ENCODE peak calls at places on chromosomes 7 and 10, in six cellular contexts. One of them, this sample, is unnamed. For H3K4me1, the result is how much of the 10 kb centered on the place peaks cover.

GRCh38 chr10:12348341-12348869 is 942 bp upstream of the CAMK1D start:
- DNase-seq in H1: peak
- DNase-seq in mesendoderm: no peak
- DNase-seq in IMR-90: no peak
- DNase-seq in H9: no peak
- DNase-seq in mesenchymal stem cell: peak
- DNase-seq in this sample: no peak

GRCh38 chr7:106609416-106609815 is 51.5 kb downstream of the CCDC71L start:
- DNase-seq in mesenchymal stem cell: peak
- DNase-seq in IMR-90: peak
- DNase-seq in H9: no peak
- DNase-seq in H1: no peak
- DNase-seq in mesendoderm: peak
- DNase-seq in this sample: no peak

GRCh38 chr10:80356563-80356999 is at the start of the genes DYDC1 and DYDC2:
- DNase-seq in IMR-90: no peak
- DNase-seq in mesendoderm: peak
- DNase-seq in H9: peak
- DNase-seq in mesenchymal stem cell: peak
- DNase-seq in H1: peak
- DNase-seq in this sample: peak

GRCh38 chr7:43650457-43651052 is 67.6 kb downstream of the STK17A start:
- DNase-seq in mesendoderm: peak
- DNase-seq in H9: no peak
- DNase-seq in mesenchymal stem cell: peak
- DNase-seq in H1: no peak
- DNase-seq in IMR-90: peak
- DNase-seq in this sample: no peak

GRCh38 chr7:132049462-132050304 is 493.3 kb upstream of the PODXL start:
- DNase-seq in H1: peak
- DNase-seq in H9: peak
- DNase-seq in mesendoderm: peak
- DNase-seq in IMR-90: peak
- DNase-seq in mesenchymal stem cell: peak
- DNase-seq in this sample: peak

GRCh38 chr7:47401571-47402570 is 180.0 kb downstream of the TNS3 start:
- DNase-seq in H1: no peak
- DNase-seq in mesendoderm: no peak
- DNase-seq in H9: no peak
- DNase-seq in mesenchymal stem cell: no peak
- DNase-seq in IMR-90: no peak
- DNase-seq in this sample: no peak

GRCh38 chr7:127154101-127154500 is 98.6 kb downstream of the GRM8 start:
- DNase-seq in mesendoderm: peak
- DNase-seq in H9: no peak
- DNase-seq in IMR-90: no peak
- DNase-seq in mesenchymal stem cell: no peak
- DNase-seq in H1: no peak
- DNase-seq in this sample: no peak

GRCh38 chr7:2811476-2812118 is 32.5 kb downstream of the GNA12 start:
- DNase-seq in IMR-90: no peak
- DNase-seq in H9: no peak
- DNase-seq in mesendoderm: no peak
- DNase-seq in mesenchymal stem cell: peak
- DNase-seq in H1: no peak
- DNase-seq in this sample: no peak

GRCh38 chr7:16241017-16241416 is 180.3 kb downstream of the CRPPA start:
- DNase-seq in H9: no peak
- DNase-seq in H1: no peak
- DNase-seq in mesendoderm: no peak
- DNase-seq in mesenchymal stem cell: no peak
- DNase-seq in IMR-90: no peak
- DNase-seq in this sample: no peak

GRCh38 chr7:151611041-151611440 is 91.3 kb upstream of the RHEB start:
- DNase-seq in mesendoderm: no peak
- DNase-seq in H9: no peak
- DNase-seq in IMR-90: no peak
- DNase-seq in mesenchymal stem cell: no peak
- DNase-seq in H1: no peak
- DNase-seq in this sample: no peak

GRCh38 chr10:7515549-7515948 is 104.7 kb upstream of the SFMBT2 start:
- DNase-seq in H1: no peak
- DNase-seq in H9: no peak
- DNase-seq in IMR-90: no peak
- DNase-seq in mesenchymal stem cell: no peak
- DNase-seq in mesendoderm: no peak
- DNase-seq in this sample: no peak

GRCh38 chr10:95290801-95291633 is at the start of gene PDLIM1:
- DNase-seq in H1: peak
- DNase-seq in mesenchymal stem cell: peak
- DNase-seq in H9: peak
- DNase-seq in IMR-90: peak
- DNase-seq in mesendoderm: peak
- DNase-seq in this sample: no peak

GRCh38 chr10:974038-974784 is 14.0 kb upstream of the GTPBP4 start:
- DNase-seq in H9: no peak
- DNase-seq in H1: no peak
- DNase-seq in IMR-90: no peak
- DNase-seq in mesendoderm: peak
- DNase-seq in mesenchymal stem cell: peak
- DNase-seq in this sample: no peak

GRCh38 chr7:155815332-155816191 is 3.3 kb upstream of the SHH start:
- DNase-seq in mesendoderm: peak
- DNase-seq in H1: peak
- DNase-seq in mesenchymal stem cell: peak
- DNase-seq in H9: peak
- DNase-seq in IMR-90: peak
- DNase-seq in this sample: no peak

GRCh38 chr10:128242641-128243040 is 116.4 kb upstream of the MKI67 start:
- DNase-seq in mesendoderm: no peak
- DNase-seq in H1: no peak
- DNase-seq in IMR-90: no peak
- DNase-seq in mesenchymal stem cell: no peak
- DNase-seq in H9: peak
- DNase-seq in this sample: no peak

GRCh38 chr7:132145466-132145865 is 430.8 kb downstream of the PLXNA4 start:
- DNase-seq in IMR-90: peak
- DNase-seq in H1: no peak
- DNase-seq in H9: no peak
- DNase-seq in mesendoderm: peak
- DNase-seq in mesenchymal stem cell: peak
- DNase-seq in this sample: peak

GRCh38 chr7:128770238-128770637 is 5.4 kb downstream of the OPN1SW start:
- DNase-seq in mesendoderm: no peak
- DNase-seq in IMR-90: peak
- DNase-seq in H1: no peak
- DNase-seq in mesenchymal stem cell: no peak
- DNase-seq in H9: no peak
- DNase-seq in this sample: no peak

GRCh38 chr10:6161913-6162312 is 40.8 kb upstream of the PFKFB3 start:
- DNase-seq in H1: no peak
- DNase-seq in mesenchymal stem cell: peak
- DNase-seq in IMR-90: no peak
- DNase-seq in mesendoderm: no peak
- DNase-seq in H9: no peak
- DNase-seq in this sample: no peak

GRCh38 chr10:66283064-66283463 is 642.8 kb upstream of the LRRTM3 start:
- DNase-seq in IMR-90: no peak
- DNase-seq in mesendoderm: no peak
- DNase-seq in H1: no peak
- DNase-seq in H9: no peak
- DNase-seq in mesenchymal stem cell: no peak
- DNase-seq in this sample: no peak

GRCh38 chr10:66284621-66285020 is 641.2 kb upstream of the LRRTM3 start:
- DNase-seq in IMR-90: no peak
- DNase-seq in mesendoderm: no peak
- DNase-seq in H9: no peak
- DNase-seq in H1: no peak
- DNase-seq in mesenchymal stem cell: no peak
- DNase-seq in this sample: no peak

GRCh38 chr10:66281327-66281726 is 644.5 kb upstream of the LRRTM3 start:
- DNase-seq in IMR-90: no peak
- DNase-seq in mesenchymal stem cell: no peak
- DNase-seq in mesendoderm: no peak
- DNase-seq in H1: no peak
- DNase-seq in H9: no peak
- DNase-seq in this sample: no peak

DNA sequence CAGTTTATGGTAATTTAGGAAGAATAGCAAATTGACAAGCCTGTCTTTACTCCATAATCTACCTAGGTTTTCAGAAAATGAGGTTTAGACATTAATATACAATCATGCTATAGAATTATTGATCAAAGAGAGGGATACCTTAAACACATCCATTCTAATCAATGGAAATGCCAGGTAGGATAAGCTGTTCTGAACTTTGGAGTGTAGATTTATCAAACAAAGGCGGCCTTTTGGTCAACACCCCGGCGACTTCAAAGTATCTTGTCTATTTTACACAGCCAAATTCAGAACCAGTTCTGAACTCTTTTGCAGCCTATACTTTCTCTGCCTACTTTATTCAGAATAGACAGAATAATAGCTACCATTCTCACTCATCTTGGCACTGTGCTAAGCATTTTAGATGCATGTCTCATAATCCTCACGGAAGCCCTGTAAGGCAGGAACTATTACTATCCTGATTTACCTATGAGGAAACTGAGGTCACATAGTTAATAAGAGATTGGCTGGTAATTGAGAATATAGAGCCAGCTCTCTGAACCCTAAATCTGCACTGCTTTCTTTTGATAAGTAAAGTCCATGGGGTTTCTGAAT is 641.9 kb upstream of the LRRTM3 start:
- DNase-seq in IMR-90: no peak
- DNase-seq in mesenchymal stem cell: no peak
- DNase-seq in mesendoderm: no peak
- DNase-seq in H9: no peak
- DNase-seq in H1: no peak
- DNase-seq in this sample: no peak
- H3K4me1 ChIP-seq in IMR-90: under half
- H3K4me1 ChIP-seq in mesenchymal stem cell: under half
- H3K4me1 ChIP-seq in mesendoderm: under half
- H3K4me1 ChIP-seq in H9: under half
- H3K4me1 ChIP-seq in H1: under half
- H3K4me1 ChIP-seq in this sample: under half

GRCh38 chr7:135199439-135199838 is 11.9 kb downstream of the WDR91 start:
- DNase-seq in IMR-90: no peak
- DNase-seq in H9: no peak
- DNase-seq in H1: no peak
- DNase-seq in mesendoderm: no peak
- DNase-seq in mesenchymal stem cell: no peak
- DNase-seq in this sample: no peak
- H2BK120ac ChIP-seq in IMR-90: no peak
- H2BK120ac ChIP-seq in H9: no peak
- H2BK120ac ChIP-seq in H1: no peak
- H2BK120ac ChIP-seq in mesendoderm: no peak
- H2BK120ac ChIP-seq in mesenchymal stem cell: no peak
- H2BK120ac ChIP-seq in this sample: no peak

DNA sequence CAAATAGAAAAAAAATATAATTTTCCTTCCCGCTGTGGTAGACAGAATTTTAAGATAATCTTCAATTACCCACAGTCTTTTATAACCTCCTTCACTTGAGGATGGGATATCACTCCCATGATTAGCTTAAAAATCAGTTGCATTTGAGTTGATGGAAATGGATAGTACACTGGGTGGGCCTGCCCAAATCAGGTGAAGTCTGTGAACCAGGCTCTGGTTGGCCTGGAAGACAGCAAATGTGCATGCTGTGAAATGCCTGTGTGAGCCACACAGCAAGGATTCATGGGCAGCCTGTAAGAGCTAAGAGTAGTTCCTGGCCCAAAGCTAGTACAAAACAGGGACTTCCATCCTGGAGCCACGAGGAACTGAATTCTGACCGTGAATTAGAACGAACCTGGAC is 548.0 kb downstream of the CALN1 start:
- DNase-seq in H1: no peak
- DNase-seq in mesendoderm: no peak
- DNase-seq in IMR-90: no peak
- DNase-seq in mesenchymal stem cell: no peak
- DNase-seq in H9: no peak
- DNase-seq in this sample: no peak
- H2BK15ac ChIP-seq in H1: no peak
- H2BK15ac ChIP-seq in mesendoderm: no peak
- H2BK15ac ChIP-seq in IMR-90: no peak
- H2BK15ac ChIP-seq in mesenchymal stem cell: no peak
- H2BK15ac ChIP-seq in H9: no peak
- H2BK15ac ChIP-seq in this sample: no peak

GRCh38 chr10:71817831-71818268 is 33.2 kb downstream of the PSAP start:
- DNase-seq in H9: no peak
- DNase-seq in IMR-90: no peak
- DNase-seq in mesendoderm: no peak
- DNase-seq in H1: no peak
- DNase-seq in mesenchymal stem cell: no peak
- DNase-seq in this sample: no peak
- H3K4me1 ChIP-seq in H9: under half
- H3K4me1 ChIP-seq in IMR-90: under half
- H3K4me1 ChIP-seq in mesendoderm: under half
- H3K4me1 ChIP-seq in H1: under half
- H3K4me1 ChIP-seq in mesenchymal stem cell: under half
- H3K4me1 ChIP-seq in this sample: under half

GRCh38 chr7:130367088-130367755 is 13.1 kb upstream of the CPA1 start:
- DNase-seq in H1: no peak
- DNase-seq in mesendoderm: no peak
- DNase-seq in IMR-90: no peak
- DNase-seq in mesenchymal stem cell: no peak
- DNase-seq in H9: no peak
- DNase-seq in this sample: no peak
- H2BK120ac ChIP-seq in H1: no peak
- H2BK120ac ChIP-seq in mesendoderm: no peak
- H2BK120ac ChIP-seq in IMR-90: peak
- H2BK120ac ChIP-seq in mesenchymal stem cell: peak
- H2BK120ac ChIP-seq in H9: no peak
- H2BK120ac ChIP-seq in this sample: no peak

DNA sequence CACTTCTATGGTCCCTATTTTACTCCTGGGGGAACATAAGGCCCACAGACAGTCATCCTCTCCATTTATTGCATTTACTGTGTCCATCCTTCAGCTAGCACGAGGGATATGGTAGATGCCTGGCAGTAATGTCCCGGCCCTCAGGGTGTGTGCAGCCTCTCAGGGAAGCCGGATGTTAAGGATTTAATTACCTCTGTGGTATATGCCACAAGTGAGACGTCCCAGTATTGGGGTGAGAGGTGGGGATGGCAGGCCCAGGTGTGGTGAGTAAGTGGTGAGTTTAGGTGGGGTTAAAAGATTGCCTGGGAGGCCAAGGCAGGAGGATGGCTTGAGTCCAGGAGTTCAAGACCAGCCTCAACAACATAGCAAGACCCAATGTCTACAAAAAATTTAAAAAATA is 144.9 kb downstream of the SH3PXD2A start:
- DNase-seq in mesenchymal stem cell: no peak
- DNase-seq in H9: no peak
- DNase-seq in H1: no peak
- DNase-seq in IMR-90: no peak
- DNase-seq in mesendoderm: no peak
- DNase-seq in this sample: no peak
- H2BK15ac ChIP-seq in mesenchymal stem cell: no peak
- H2BK15ac ChIP-seq in H9: no peak
- H2BK15ac ChIP-seq in H1: no peak
- H2BK15ac ChIP-seq in IMR-90: no peak
- H2BK15ac ChIP-seq in mesendoderm: no peak
- H2BK15ac ChIP-seq in this sample: no peak

GRCh38 chr10:110529596-110530011 is 31.9 kb downstream of the DUSP5 start:
- DNase-seq in H1: no peak
- DNase-seq in H9: peak
- DNase-seq in IMR-90: no peak
- DNase-seq in mesendoderm: peak
- DNase-seq in mesenchymal stem cell: no peak
- DNase-seq in this sample: no peak
- H3K4me1 ChIP-seq in H1: under half
- H3K4me1 ChIP-seq in H9: under half
- H3K4me1 ChIP-seq in IMR-90: under half
- H3K4me1 ChIP-seq in mesendoderm: under half
- H3K4me1 ChIP-seq in mesenchymal stem cell: under half
- H3K4me1 ChIP-seq in this sample: under half

This sample was measured in neuronal stem cell.